ENCODE peak calls at places on chromosome 3, in five cellular contexts. N is NCI-H345; U is iris pigment epithelial cell; X is CD14-positive monocyte; D is activated CD4-positive, alpha-beta memory T cell treated with anti-CD3 and anti-CD28 coated beads, Interleukin-2, amount 10 ng/mL, durations not matched to agents 7 days and 5 days. S is an unnamed sample.

GRCh38 chr3:127320529-127321121 is 32.8 kb upstream of the PRR20G start:
- DNase-seq in U (no peak), X (no peak), N (no peak), D (no peak), S (no peak)

GRCh38 chr3:157865449-157865862 is 240.8 kb downstream of the SHOX2 start:
- DNase-seq in D (peak), N (no peak), U (peak), X (no peak), S (peak)

GRCh38 chr3:195697582-195698324 is 23.0 kb upstream of the MUC20 start:
- DNase-seq in D (no peak), N (no peak), U (peak), X (no peak), S (peak)

GRCh38 chr3:83039422-83039821 is 1278.0 kb upstream of the GBE1 start:
- DNase-seq in N (no peak), X (no peak), U (peak), D (no peak), S (no peak)

GRCh38 chr3:61608711-61609110 is 47.3 kb downstream of the PTPRG start:
- DNase-seq in N (no peak), X (no peak), D (no peak), U (no peak), S (no peak)

GRCh38 chr3:193865879-193866480 is 270.0 kb upstream of the HES1 start:
- DNase-seq in D (no peak), N (no peak), U (no peak), X (no peak), S (no peak)

GRCh38 chr3:15982667-15983145 is 184.9 kb upstream of the ANKRD28 start:
- DNase-seq in U (peak), X (no peak), N (no peak), D (no peak), S (no peak)

GRCh38 chr3:149605902-149606301 is 51.9 kb downstream of the WWTR1 start:
- DNase-seq in X (no peak), N (no peak), D (no peak), U (peak), S (no peak)

GRCh38 chr3:197030379-197031314 is 1.0 kb upstream of the MELTF start:
- DNase-seq in D (no peak), N (no peak), U (peak), X (no peak), S (no peak)

S was measured in activated CD8-positive, alpha-beta T cell treated with anti-CD3 and anti-CD28 coated beads, Interleukin-2, amount 10 ng/mL, durations not matched to agents 7 days and 5 days.